ENCODE peak calls at places on chromosomes 7 and 10, in ten cellular contexts. I, U, T, E, L, O, S, F, N and D are unnamed samples.

GRCh38 chr10:63431962-63432797 is 33.6 kb downstream of the JMJD1C start:
- DNase-seq in I (no peak), U (no peak), T (no peak), E (no peak), L (no peak), O (no peak), S (peak; percentile 40), F (peak; percentile 53), N (no peak), D (no peak)

GRCh38 chr10:102175415-102175814 is 23.2 kb downstream of the NOLC1 start:
- DNase-seq in I (peak; percentile 47), U (peak; percentile 38), T (no peak), E (no peak), L (no peak), O (no peak), S (peak; percentile 80), F (peak; percentile 62), N (no peak), D (no peak)

GRCh38 chr10:79202188-79203013 is 133.6 kb downstream of the ZMIZ1 start:
- DNase-seq in I (no peak), U (peak; percentile 27), T (no peak), E (no peak), L (peak; percentile 70), O (peak; percentile 60), S (peak; percentile 55), F (no peak), N (no peak), D (no peak)

GRCh38 chr10:44284198-44285084 is 100.5 kb downstream of the CXCL12 start:
- DNase-seq in I (no peak), U (no peak), T (no peak), E (no peak), L (no peak), O (no peak), S (no peak), F (no peak), N (no peak), D (no peak)

GRCh38 chr10:31319602-31320178 is 674 bp downstream of the ZEB1 start:
- DNase-seq in I (no peak), U (no peak), T (no peak), E (no peak), L (no peak), O (peak; percentile 47), S (no peak), F (no peak), N (peak; percentile 3), D (no peak)

GRCh38 chr7:52168085-52168484 is 851.5 kb upstream of the COBL start:
- DNase-seq in I (no peak), U (no peak), T (no peak), E (no peak), L (no peak), O (no peak), S (no peak), F (no peak), N (no peak), D (no peak)

GRCh38 chr10:86265236-86265876 is 101.2 kb downstream of the GRID1 start:
- DNase-seq in I (no peak), U (no peak), T (no peak), E (no peak), L (no peak), O (no peak), S (no peak), F (no peak), N (no peak), D (no peak)

GRCh38 chr10:133140417-133141143 is 19.4 kb upstream of the KNDC1 start:
- DNase-seq in I (no peak), U (no peak), T (no peak), E (no peak), L (peak; percentile 42), O (no peak), S (no peak), F (no peak), N (no peak), D (no peak)

GRCh38 chr10:22570733-22571430 is 143.5 kb downstream of the PIP4K2A start:
- DNase-seq in I (no peak), U (no peak), T (no peak), E (no peak), L (peak; percentile 71), O (no peak), S (no peak), F (no peak), N (peak; percentile 5), D (no peak)

GRCh38 chr10:4541292-4541691 is 284.7 kb upstream of the AKR1E2 start:
- DNase-seq in I (peak; percentile 70), U (peak; percentile 91), T (peak; percentile 85), E (no peak), L (no peak), O (no peak), S (peak; percentile 96), F (peak; percentile 92), N (no peak), D (no peak)

GRCh38 chr10:132063432-132063831 is 2.3 kb upstream of the JAKMIP3 start:
- DNase-seq in I (no peak), U (no peak), T (no peak), E (no peak), L (no peak), O (no peak), S (no peak), F (no peak), N (no peak), D (no peak)

GRCh38 chr7:134339475-134339874 is 22.7 kb upstream of the SLC35B4 start:
- DNase-seq in I (no peak), U (no peak), T (no peak), E (no peak), L (no peak), O (no peak), S (no peak), F (no peak), N (no peak), D (no peak)

GRCh38 chr7:150745086-150745485 is 7.9 kb downstream of the GIMAP5 start:
- DNase-seq in I (no peak), U (no peak), T (no peak), E (no peak), L (peak; percentile 50), O (no peak), S (no peak), F (no peak), N (no peak), D (no peak)

GRCh38 chr10:106588019-106588418 is 576.5 kb downstream of the SORCS1 start:
- DNase-seq in I (no peak), U (no peak), T (no peak), E (no peak), L (no peak), O (no peak), S (no peak), F (no peak), N (no peak), D (no peak)

GRCh38 chr7:749121-749520 is 22.0 kb upstream of the PRKAR1B start:
- DNase-seq in I (no peak), U (peak; percentile 36), T (no peak), E (no peak), L (no peak), O (peak; percentile 42), S (no peak), F (no peak), N (no peak), D (no peak)

GRCh38 chr10:49324711-49325110 is 25.7 kb downstream of the C10orf71 start:
- DNase-seq in I (no peak), U (no peak), T (no peak), E (no peak), L (no peak), O (no peak), S (peak; percentile 33), F (no peak), N (no peak), D (no peak)

GRCh38 chr7:151304856-151305255 is 36.8 kb upstream of the NUB1 start:
- DNase-seq in I (no peak), U (peak; percentile 15), T (no peak), E (no peak), L (no peak), O (peak; percentile 6), S (peak; percentile 6), F (no peak), N (no peak), D (no peak)

GRCh38 chr7:123725586-123726171 is 23.1 kb downstream of the WASL start:
- DNase-seq in I (no peak), U (no peak), T (no peak), E (no peak), L (no peak), O (no peak), S (no peak), F (no peak), N (no peak), D (no peak)

GRCh38 chr10:74008212-74008731 is 10.4 kb downstream of the VCL start:
- DNase-seq in I (peak; percentile 74), U (peak; percentile 85), T (peak; percentile 54), E (no peak), L (no peak), O (no peak), S (peak; percentile 95), F (peak; percentile 91), N (no peak), D (no peak)

GRCh38 chr10:58335306-58336005 is 650 bp downstream of the UBE2D1 start:
- DNase-seq in I (no peak), U (peak; percentile 29), T (peak; percentile 64), E (no peak), L (peak; percentile 62), O (peak; percentile 41), S (peak; percentile 49), F (peak; percentile 32), N (no peak), D (no peak)

GRCh38 chr7:138436388-138436787 is 23.7 kb upstream of the TRIM24 start:
- DNase-seq in I (no peak), U (no peak), T (no peak), E (no peak), L (no peak), O (no peak), S (no peak), F (no peak), N (no peak), D (no peak)

GRCh38 chr10:74289956-74290355 is 138.9 kb downstream of the ADK start:
- DNase-seq in I (no peak), U (no peak), T (no peak), E (no peak), L (no peak), O (peak; percentile 8), S (peak; percentile 31), F (peak; percentile 21), N (no peak), D (no peak)

GRCh38 chr7:104230606-104231005 is 22.8 kb upstream of the ORC5 start:
- DNase-seq in I (no peak), U (peak; percentile 39), T (no peak), E (peak; percentile 91), L (no peak), O (peak; percentile 18), S (peak; percentile 40), F (peak; percentile 63), N (no peak), D (no peak)

GRCh38 chr7:157479326-157479725 is 142.5 kb downstream of the DNAJB6 start:
- DNase-seq in I (no peak), U (no peak), T (no peak), E (no peak), L (no peak), O (no peak), S (no peak), F (no peak), N (no peak), D (no peak)

GRCh38 chr10:11435621-11436020 is 175.8 kb downstream of the USP6NL start:
- DNase-seq in I (no peak), U (no peak), T (no peak), E (no peak), L (no peak), O (peak; percentile 31), S (no peak), F (no peak), N (no peak), D (no peak)

GRCh38 chr7:7177044-7177517 is 5.3 kb upstream of the C1GALT1 start:
- DNase-seq in I (no peak), U (peak; percentile 88), T (peak; percentile 98), E (no peak), L (no peak), O (no peak), S (peak; percentile 75), F (peak; percentile 90), N (no peak), D (no peak)

GRCh38 chr7:133389727-133390126 is 136.8 kb downstream of the EXOC4 start:
- DNase-seq in I (no peak), U (no peak), T (no peak), E (no peak), L (no peak), O (no peak), S (no peak), F (no peak), N (no peak), D (no peak)

GRCh38 chr7:38942431-38943051 is 33.5 kb upstream of the VPS41 start:
- DNase-seq in I (no peak), U (no peak), T (no peak), E (no peak), L (no peak), O (no peak), S (peak; percentile 41), F (no peak), N (no peak), D (no peak)